ENCODE peak calls at places on chromosome 1, in six cellular contexts. L is BE2C; Z is activated T-cell treated with anti-CD3 and anti-CD28 coated beads, Interleukin-2, amount 50 U/mL, for 4 hours; J is CD4-positive, CD25-positive, alpha-beta regulatory T cell; B is osteoblast; M is GM13977. P is an unnamed sample.

GRCh38 chr1:40383488-40384412 is 10.2 kb downstream of the SMAP2 start:
- DNase-seq in L (no peak), Z (no peak), J (peak), B (peak), M (no peak), P (no peak)

GRCh38 chr1:110084226-110085078 is 14.0 kb upstream of the ALX3 start:
- DNase-seq in L (no peak), Z (no peak), J (peak), B (peak), M (peak), P (no peak)

GRCh38 chr1:94924967-94925366 is 1.9 kb downstream of the CNN3 start:
- DNase-seq in L (no peak), Z (no peak), J (no peak), B (no peak), M (no peak), P (no peak)

GRCh38 chr1:225541383-225541782 is 111.5 kb downstream of the ENAH start:
- DNase-seq in L (no peak), Z (no peak), J (no peak), B (no peak), M (no peak), P (no peak)

GRCh38 chr1:69175078-69175477 is 392.6 kb upstream of the LRRC7 start:
- DNase-seq in L (no peak), Z (no peak), J (no peak), B (no peak), M (no peak), P (no peak)

GRCh38 chr1:92096317-92096716 is 16.2 kb downstream of the BTBD8 start:
- DNase-seq in L (no peak), Z (no peak), J (no peak), B (no peak), M (no peak), P (no peak)

GRCh38 chr1:210951279-210951678 is 182.7 kb downstream of the KCNH1 start:
- DNase-seq in L (no peak), Z (no peak), J (no peak), B (no peak), M (no peak), P (no peak)

GRCh38 chr1:207925210-207925609 is 14.3 kb upstream of the CD34 start:
- DNase-seq in L (no peak), Z (no peak), J (no peak), B (no peak), M (no peak), P (no peak)

GRCh38 chr1:200999667-201000066 is 23.8 kb downstream of the KIF21B start:
- DNase-seq in L (no peak), Z (no peak), J (no peak), B (no peak), M (no peak), P (no peak)

GRCh38 chr1:85349224-85349623 is 72.8 kb upstream of the BCL10 start:
- DNase-seq in L (no peak), Z (no peak), J (no peak), B (no peak), M (no peak), P (no peak)

GRCh38 chr1:19938502-19938901 is 15.1 kb upstream of the PLA2G2E start:
- DNase-seq in L (no peak), Z (no peak), J (no peak), B (no peak), M (no peak), P (no peak)

GRCh38 chr1:71557138-71557537 is 476.3 kb upstream of the ZRANB2 start:
- DNase-seq in L (no peak), Z (no peak), J (no peak), B (no peak), M (no peak), P (no peak)

P was measured in GM12864.